ENCODE peak calls at places on chromosomes 12 and 14, in seven cellular contexts. E is coronary artery, Z is OCI-LY7, Q is cardiac muscle cell, G is thoracic aorta, X is heart right ventricle, L is breast epithelium. K is an unnamed sample.
A peak's percentile ranks its signal among the peaks of the same experiment; 100 is the strongest.

GRCh38 chr12:87020071-87020470 is 763.9 kb upstream of the MGAT4C start:
- DNase-seq in X (no peak), Q (peak; percentile 9), G (no peak), Z (no peak), L (no peak), E (no peak), K (no peak)

GRCh38 chr14:29227631-29228030 is 461.0 kb downstream of the FOXG1 start:
- DNase-seq in L (no peak), G (no peak), E (no peak), X (no peak), Q (peak; percentile 32), Z (no peak), K (no peak)

GRCh38 chr14:81172881-81173280 is 47.9 kb downstream of the GTF2A1 start:
- DNase-seq in G (no peak), Q (no peak), X (no peak), Z (peak; percentile 18), E (no peak), L (no peak), K (no peak)

GRCh38 chr12:12467222-12467621 is 95.4 kb downstream of the DUSP16 start:
- DNase-seq in E (no peak), Q (no peak), L (no peak), Z (no peak), X (no peak), G (no peak), K (no peak)

GRCh38 chr12:89768586-89769482 is 60.2 kb upstream of the ATP2B1 start:
- DNase-seq in G (no peak), E (no peak), Z (no peak), Q (peak; percentile 76), L (no peak), X (no peak), K (no peak)

GRCh38 chr12:76030378-76031080 is 1.0 kb downstream of the PHLDA1 start:
- DNase-seq in G (no peak), Q (peak; percentile 68), E (no peak), Z (peak; percentile 49), L (peak; percentile 28), X (peak; percentile 26), K (no peak)

GRCh38 chr14:64682173-64682710 is 22.0 kb upstream of the PLEKHG3 start:
- DNase-seq in E (peak; percentile 96), X (peak; percentile 77), Z (no peak), G (peak; percentile 64), Q (peak; percentile 89), L (peak; percentile 39), K (peak; percentile 30)

GRCh38 chr14:43706901-43707300 is 800.2 kb downstream of the FSCB start:
- DNase-seq in L (no peak), Q (no peak), Z (no peak), G (no peak), E (no peak), X (no peak), K (no peak)

GRCh38 chr12:62717636-62718035 is 217.3 kb downstream of the PPM1H start:
- DNase-seq in Q (no peak), Z (no peak), G (no peak), X (no peak), L (no peak), E (no peak), K (no peak)

GRCh38 chr14:80698974-80699373 is 242.6 kb downstream of the CEP128 start:
- DNase-seq in Q (no peak), G (no peak), Z (no peak), E (no peak), X (no peak), L (no peak), K (no peak)

GRCh38 chr14:61304678-61305077 is 16.7 kb upstream of the PRKCH start:
- DNase-seq in Z (no peak), L (no peak), X (no peak), G (no peak), E (no peak), Q (no peak), K (no peak)

GRCh38 chr12:69904761-69905160 is 79.7 kb downstream of the MYRFL start:
- DNase-seq in L (no peak), X (no peak), G (no peak), E (no peak), Z (no peak), Q (peak; percentile 87), K (no peak)
- TF ChIP-seq CTCF in L (no peak), X (no peak), G (no peak), E (no peak), Z (no peak), Q (no peak), K (no peak)

GRCh38 chr14:102074415-102074964 is 12.4 kb downstream of the HSP90AA1 start:
- DNase-seq in Z (no peak), G (no peak), Q (no peak), L (no peak), E (no peak), X (no peak), K (no peak)

GRCh38 chr14:102076793-102077759 is 9.8 kb downstream of the HSP90AA1 start:
- DNase-seq in L (no peak), E (no peak), X (no peak), Q (no peak), Z (no peak), G (no peak), K (no peak)

GRCh38 chr14:102071283-102071998 is 15.4 kb downstream of the HSP90AA1 start:
- DNase-seq in G (no peak), X (no peak), L (peak; percentile 37), E (no peak), Z (no peak), Q (peak; percentile 76), K (no peak)

GRCh38 chr14:102078344-102078743 is 8.5 kb downstream of the HSP90AA1 start:
- DNase-seq in L (no peak), X (no peak), Z (no peak), E (no peak), G (no peak), Q (no peak), K (no peak)

DNA sequence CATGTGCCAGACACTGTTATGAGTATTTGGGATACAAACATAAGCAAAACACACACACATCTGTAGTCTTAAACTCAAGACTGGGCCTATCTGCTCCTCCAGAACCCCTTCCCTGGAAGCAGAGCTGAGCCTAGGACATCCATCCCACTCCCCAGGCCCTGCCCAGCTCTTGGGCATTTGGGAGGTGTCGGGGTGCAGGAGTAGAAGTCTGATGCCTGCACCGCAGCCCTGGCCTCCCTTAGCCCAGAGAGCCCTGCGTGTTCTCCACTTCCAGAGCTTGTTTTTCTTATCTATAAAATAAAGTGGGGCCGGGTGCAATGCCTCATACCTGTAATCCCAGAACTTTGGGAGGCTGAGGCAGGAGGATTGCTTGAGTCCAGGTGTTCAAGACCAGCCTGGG is 11.7 kb downstream of the HSP90AA1 start:
- DNase-seq in Z (no peak), X (no peak), L (no peak), Q (no peak), E (no peak), G (no peak), K (no peak)
- H3K27ac ChIP-seq in Z (no peak overlapping the region), X (no peak overlapping the region), L (no peak overlapping the region), Q (no peak overlapping the region), E (no peak overlapping the region), G (no peak overlapping the region), K (no peak overlapping the region)

GRCh38 chr12:48979602-48980388 is 1.7 kb downstream of the WNT1 start:
- DNase-seq in Q (no peak), Z (no peak), X (no peak), E (no peak), G (no peak), L (no peak), K (no peak)

GRCh38 chr12:48978741-48979601 is 849 bp downstream of the WNT1 start:
- DNase-seq in Q (no peak), G (no peak), Z (no peak), X (no peak), L (no peak), E (no peak), K (no peak)

GRCh38 chr12:48980389-48980952 is 2.3 kb downstream of the WNT1 start:
- DNase-seq in X (no peak), L (no peak), Z (no peak), Q (no peak), E (no peak), G (no peak), K (no peak)

GRCh38 chr12:48977290-48978281 is 536 bp upstream of the WNT1 start:
- DNase-seq in E (no peak), Q (no peak), L (no peak), G (no peak), Z (peak; percentile 78), X (no peak), K (peak; percentile 52)

GRCh38 chr12:48978291-48978740 is at the start of gene WNT1:
- DNase-seq in E (no peak), G (no peak), Q (no peak), X (no peak), Z (no peak), L (no peak), K (no peak)
- TF ChIP-seq CTCF in E (no peak), G (peak; percentile 36), Q (no peak), X (peak; percentile 41), Z (peak; percentile 51), L (no peak), K (peak; percentile 12)

GRCh38 chr14:48275301-48275700 is 599.9 kb upstream of the MDGA2 start:
- DNase-seq in Z (no peak), E (no peak), X (no peak), Q (no peak), G (no peak), L (peak; percentile 26), K (no peak)
- H3K27ac ChIP-seq in Z (no peak overlapping the region), E (no peak overlapping the region), X (no peak overlapping the region), Q (no peak overlapping the region), G (no peak overlapping the region), L (peak overlapping the region; percentile 66), K (peak overlapping the region; percentile 54)

DNA sequence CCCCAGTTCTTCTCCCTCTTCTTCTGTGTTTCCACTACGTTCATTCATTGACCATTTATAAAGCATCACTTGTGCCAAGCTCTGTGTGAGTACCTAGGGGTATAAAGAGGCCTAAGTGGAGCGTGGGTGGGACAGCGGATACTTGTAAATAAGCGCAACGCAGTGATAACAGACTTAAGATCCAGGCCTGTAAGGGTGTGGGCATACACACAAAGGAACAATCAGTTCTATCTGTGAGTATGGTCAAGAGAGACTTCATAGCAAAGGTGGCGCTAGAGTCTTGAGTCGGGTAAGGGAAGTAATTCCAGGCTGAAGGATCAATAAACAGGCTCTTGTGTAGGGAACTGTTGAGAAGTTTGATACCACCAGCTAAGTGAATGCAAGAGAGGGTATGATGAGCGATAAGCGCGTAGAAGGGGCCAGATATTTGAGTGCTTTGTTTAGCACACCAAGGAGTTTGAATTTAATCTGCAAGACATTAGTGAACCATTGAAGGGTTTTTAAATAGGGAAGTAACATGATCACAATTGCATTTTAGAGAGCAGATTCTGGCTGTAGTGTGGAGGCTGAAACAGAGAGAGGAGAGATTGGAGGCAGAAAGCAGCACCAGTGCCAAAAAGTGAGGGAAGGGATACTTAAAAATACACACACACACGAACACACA is 1.0 kb upstream of the GXYLT1 start:
- DNase-seq in Q (no peak), E (no peak), Z (no peak), G (no peak), X (no peak), L (no peak), K (no peak)
- TF ChIP-seq CTCF in Q (no peak), E (no peak), Z (peak; percentile 52), G (no peak), X (no peak), L (no peak), K (no peak)

K was measured in tibial nerve.